ENCODE peak calls at places on chromosomes 1 and 21, in eight cellular contexts. W is ascending aorta, T is right cardiac atrium, I is NCI-H1417, N is epithelial cell of esophagus, S is ELF-1, C is G401, H is GM03348. L is an unnamed sample.

GRCh38 chr1:32538887-32539583 is at the start of gene ZBTB8A:
- DNase-seq in H (peak), W (peak), S (peak), N (peak), C (peak), I (peak), T (peak), L (peak)

GRCh38 chr21:34306246-34306645 is 57.6 kb upstream of the KCNE2 start:
- DNase-seq in I (no peak), S (no peak), T (no peak), W (no peak), C (no peak), N (no peak), H (peak), L (no peak)

GRCh38 chr1:96492236-96492635 is 229.3 kb upstream of the PTBP2 start:
- DNase-seq in I (peak), W (no peak), H (no peak), T (no peak), C (no peak), S (no peak), N (no peak), L (no peak)

GRCh38 chr1:182215797-182216196 is 154.3 kb upstream of the ZNF648 start:
- DNase-seq in N (peak), S (no peak), W (no peak), C (no peak), I (no peak), H (peak), T (no peak), L (no peak)

GRCh38 chr1:2523191-2523890 is 3.1 kb downstream of the PANK4 start:
- DNase-seq in S (no peak), W (no peak), I (no peak), T (no peak), H (no peak), C (no peak), N (peak), L (peak)

GRCh38 chr1:230509281-230509977 is 83.3 kb upstream of the PGBD5 start:
- DNase-seq in N (peak), S (no peak), I (no peak), W (no peak), H (peak), T (no peak), C (no peak), L (no peak)

GRCh38 chr1:32780628-32781267 is 36.4 kb downstream of the YARS1 start:
- DNase-seq in H (no peak), N (peak), I (no peak), T (no peak), S (no peak), W (no peak), C (peak), L (no peak)

GRCh38 chr1:96971849-96972602 is 250.4 kb downstream of the PTBP2 start:
- DNase-seq in S (no peak), C (no peak), I (no peak), T (no peak), W (no peak), H (no peak), N (no peak), L (no peak)

GRCh38 chr1:193183019-193183643 is 3.3 kb downstream of the B3GALT2 start:
- DNase-seq in C (peak), I (peak), H (peak), T (no peak), W (no peak), N (peak), S (no peak), L (no peak)

GRCh38 chr1:241423541-241424479 is 66.8 kb upstream of the RGS7 start:
- DNase-seq in N (peak), H (peak), I (no peak), T (peak), W (no peak), C (peak), S (peak), L (peak)

GRCh38 chr1:30405081-30405480 is 318.3 kb downstream of the MATN1 start:
- DNase-seq in W (peak), S (no peak), T (no peak), N (no peak), C (no peak), I (no peak), H (no peak), L (no peak)

GRCh38 chr1:10815863-10816195 is 19.4 kb upstream of the CASZ1 start:
- DNase-seq in S (no peak), N (no peak), T (no peak), C (no peak), I (no peak), W (no peak), H (no peak), L (no peak)

GRCh38 chr1:194052514-194053333 is 866.3 kb upstream of the B3GALT2 start:
- DNase-seq in H (no peak), W (no peak), T (no peak), N (no peak), C (no peak), I (no peak), S (no peak), L (no peak)

GRCh38 chr1:29379438-29380073 is 143.2 kb downstream of the PTPRU start:
- DNase-seq in S (peak), H (no peak), T (no peak), W (no peak), C (no peak), I (peak), N (peak), L (no peak)

GRCh38 chr1:17892225-17892624 is 137.1 kb downstream of the ACTL8 start:
- DNase-seq in N (no peak), C (peak), W (no peak), I (no peak), S (no peak), H (no peak), T (peak), L (no peak)

GRCh38 chr1:7207875-7208646 is 422.8 kb downstream of the CAMTA1 start:
- DNase-seq in N (peak), T (no peak), S (peak), C (peak), H (peak), I (peak), W (no peak), L (peak)

GRCh38 chr1:68953316-68953715 is 456.4 kb upstream of the DEPDC1 start:
- DNase-seq in H (no peak), I (no peak), T (no peak), S (no peak), C (no peak), W (no peak), N (no peak), L (no peak)

GRCh38 chr1:156667610-156667967 is 9.6 kb downstream of the NES start:
- DNase-seq in S (no peak), C (peak), W (no peak), H (no peak), N (no peak), T (peak), I (no peak), L (no peak)

GRCh38 chr1:245091818-245092637 is 62.8 kb upstream of the KIF26B start:
- DNase-seq in C (peak), H (peak), S (peak), I (no peak), T (peak), N (peak), W (no peak), L (no peak)

GRCh38 chr1:2886631-2887030 is 85.1 kb upstream of the TTC34 start:
- DNase-seq in I (no peak), C (no peak), H (no peak), W (no peak), T (no peak), N (no peak), S (no peak), L (no peak)